ENCODE peak calls at places on chromosomes 6 and 20, in ten cellular contexts. B is psoas muscle; M is transverse colon; Y is HCT116; G is ovary; J is spleen; K is lung; N is CD8-positive, alpha-beta T cell; C is mammary epithelial cell; F is uterus. U is an unnamed sample.

GRCh38 chr6:85129881-85130280 is 320.0 kb upstream of the NT5E start:
- DNase-seq in M (no peak), F (no peak), Y (no peak), C (peak; percentile 0), G (no peak), N (no peak), K (no peak), J (no peak), B (no peak), U (no peak)

GRCh38 chr20:58471835-58472164 is 43.4 kb downstream of the APCDD1L start:
- DNase-seq in B (no peak), K (no peak), F (no peak), J (no peak), N (no peak), C (no peak), G (no peak), Y (no peak), M (no peak), U (no peak)

GRCh38 chr20:8527998-8528397 is 395.9 kb downstream of the PLCB1 start:
- DNase-seq in K (no peak), C (peak; percentile 3), J (no peak), M (no peak), Y (no peak), N (no peak), F (no peak), G (no peak), B (no peak), U (peak; percentile 51)

GRCh38 chr6:90231798-90232197 is 64.8 kb downstream of the BACH2 start:
- DNase-seq in F (no peak), B (no peak), C (no peak), J (no peak), Y (no peak), K (no peak), G (no peak), M (no peak), N (no peak), U (no peak)

GRCh38 chr6:13120483-13121482 is 207.6 kb downstream of the TBC1D7 start:
- DNase-seq in M (no peak), J (no peak), B (no peak), F (no peak), G (no peak), N (no peak), Y (no peak), C (no peak), K (no peak), U (no peak)

GRCh38 chr20:32421290-32421689 is 63.2 kb downstream of the ASXL1 start:
- DNase-seq in N (no peak), F (no peak), J (no peak), M (no peak), K (no peak), C (no peak), G (no peak), Y (no peak), B (no peak), U (no peak)

GRCh38 chr20:2655331-2656116 is 3.1 kb downstream of the NOP56 start:
- DNase-seq in F (no peak), Y (no peak), J (no peak), C (no peak), B (no peak), N (no peak), K (no peak), G (no peak), M (no peak), U (no peak)

GRCh38 chr6:17478223-17478907 is 85.0 kb downstream of the CAP2 start:
- DNase-seq in N (no peak), Y (no peak), M (no peak), B (no peak), F (no peak), K (no peak), G (no peak), C (no peak), J (no peak), U (no peak)

GRCh38 chr6:146498309-146498708 is 45.3 kb upstream of the RAB32 start:
- DNase-seq in K (no peak), N (no peak), M (no peak), B (no peak), J (no peak), F (no peak), G (no peak), C (no peak), Y (no peak), U (no peak)

GRCh38 chr20:48933017-48933766 is 11.7 kb downstream of the ARFGEF2 start:
- DNase-seq in G (no peak), K (peak; percentile 55), C (no peak), F (no peak), B (no peak), N (no peak), M (peak; percentile 89), Y (no peak), J (no peak), U (no peak)

GRCh38 chr20:9075264-9076095 is 6.6 kb downstream of the PLCB4 start:
- DNase-seq in B (no peak), F (no peak), C (no peak), G (no peak), N (no peak), Y (no peak), J (no peak), K (no peak), M (no peak), U (no peak)

GRCh38 chr6:76886900-76887299 is 576.4 kb downstream of the HTR1B start:
- DNase-seq in K (no peak), F (no peak), B (no peak), C (no peak), N (no peak), M (no peak), J (no peak), G (no peak), Y (no peak), U (no peak)
- H3K27ac ChIP-seq in K (no peak overlapping the region), F (no peak overlapping the region), B (no peak overlapping the region), C (no peak overlapping the region), N (no peak overlapping the region), M (no peak overlapping the region), J (no peak overlapping the region), G (no peak overlapping the region), Y (no peak overlapping the region), U (no peak overlapping the region)

DNA sequence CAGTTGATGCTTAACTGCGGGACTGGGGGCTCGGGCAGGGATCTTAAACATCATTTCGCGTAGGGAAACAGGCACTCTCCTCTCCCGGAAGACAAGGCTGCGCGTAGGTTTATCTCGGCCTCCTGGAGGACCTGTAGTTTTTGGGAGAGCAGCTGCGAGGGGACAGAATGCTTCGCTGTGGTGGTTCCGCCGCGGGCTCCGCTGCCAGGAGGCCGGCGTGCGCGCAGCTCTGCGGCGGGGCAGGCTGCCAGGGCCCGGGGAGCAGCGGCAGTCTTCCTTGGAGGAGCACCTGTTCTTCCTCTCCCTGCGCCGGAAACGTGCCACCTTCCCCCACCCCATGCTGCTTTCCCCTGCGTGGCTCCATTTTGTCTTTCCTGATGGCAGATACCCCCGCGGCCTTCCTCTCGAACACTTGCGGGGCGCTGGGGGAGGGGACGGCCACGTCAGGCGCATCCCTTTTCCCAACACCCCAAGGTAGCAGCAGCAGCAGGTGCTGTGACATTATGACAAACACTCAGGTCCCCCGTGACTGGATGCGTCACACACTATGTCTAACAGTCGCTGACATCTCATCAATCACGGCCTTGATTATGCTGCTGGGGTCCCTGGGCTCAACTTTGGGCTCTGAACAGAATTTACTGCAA is 230.7 kb upstream of the BTBD3 start:
- DNase-seq in F (no peak), Y (no peak), K (no peak), J (peak; percentile 62), C (peak; percentile 21), N (no peak), B (peak; percentile 39), M (peak; percentile 30), G (peak; percentile 37), U (no peak)
- H3K4me3 ChIP-seq in F (peak overlapping the region; percentile 31), Y (no peak overlapping the region), K (no peak overlapping the region), J (no peak overlapping the region), C (peak overlapping the region; percentile 37), N (no peak overlapping the region), B (peak overlapping the region; percentile 42), M (peak overlapping the region; percentile 1), G (peak overlapping the region; percentile 26), U (peak overlapping the region; percentile 55)

DNA sequence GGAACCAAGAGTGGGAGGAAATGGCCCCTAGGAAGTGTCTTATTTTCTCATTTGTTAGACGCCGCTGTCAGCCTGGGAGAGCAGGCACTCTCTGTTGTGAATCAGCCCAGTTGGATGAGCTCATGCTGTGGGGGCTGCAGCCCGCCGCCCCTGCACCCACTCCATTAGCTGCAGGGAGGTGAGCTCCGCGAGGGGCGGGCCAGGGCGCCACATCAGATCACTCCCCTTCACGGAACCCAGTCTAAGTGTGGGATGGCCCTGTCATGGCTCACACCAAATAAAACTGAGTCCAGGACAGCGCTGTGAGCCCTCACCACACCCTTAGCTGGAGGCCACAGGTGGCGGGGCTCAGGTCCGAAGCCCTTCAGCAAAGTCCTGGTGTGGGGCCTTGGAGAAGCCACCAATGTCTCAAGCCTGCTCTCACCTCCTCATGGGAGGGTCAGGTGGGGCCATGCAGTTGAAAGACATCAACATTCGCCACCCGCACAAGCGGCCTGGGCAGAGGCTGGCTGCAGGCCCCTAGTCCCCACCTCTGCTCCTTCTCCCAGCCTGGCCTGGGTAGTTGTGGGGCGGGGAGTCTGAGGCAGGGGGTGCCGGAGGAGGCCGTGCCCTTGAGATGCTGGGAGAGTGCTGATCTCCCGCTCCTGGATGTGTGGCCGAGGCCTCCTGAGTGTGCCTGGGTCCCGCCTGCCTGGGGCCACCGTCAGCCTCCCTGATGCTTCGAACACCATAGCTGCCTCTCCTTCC is 66.2 kb upstream of the SLCO4A1 start:
- DNase-seq in F (no peak), N (no peak), Y (no peak), J (no peak), K (no peak), M (no peak), G (no peak), B (no peak), C (no peak), U (no peak)
- H3K27me3 ChIP-seq in F (peaks cover 17% of the 10 kb centered on the region), N (peaks cover 8% of the 10 kb centered on the region), Y (peaks cover 14% of the 10 kb centered on the region), J (peaks cover 42% of the 10 kb centered on the region), K (peaks cover 1% of the 10 kb centered on the region), M (peaks cover 64% of the 10 kb centered on the region), G (no peaks in the 10 kb centered on the region), B (no peaks in the 10 kb centered on the region), C (peaks cover 12% of the 10 kb centered on the region), U (peaks cover 23% of the 10 kb centered on the region)

GRCh38 chr6:127367023-127367375 is 23.6 kb upstream of the ECHDC1 start:
- DNase-seq in K (no peak), Y (no peak), C (no peak), B (no peak), F (no peak), G (no peak), J (no peak), M (no peak), N (no peak), U (no peak)

GRCh38 chr6:127365874-127366273 is 22.5 kb upstream of the ECHDC1 start:
- DNase-seq in F (no peak), K (no peak), N (no peak), C (no peak), M (no peak), B (no peak), J (no peak), G (no peak), Y (no peak), U (no peak)

GRCh38 chr6:127366281-127367022 is 23.0 kb upstream of the ECHDC1 start:
- DNase-seq in C (peak; percentile 99), J (no peak), K (peak; percentile 49), Y (peak; percentile 92), F (no peak), G (no peak), B (no peak), M (no peak), N (no peak), U (peak; percentile 85)
- H3K27ac ChIP-seq in C (peak overlapping the region; percentile 94), J (no peak overlapping the region), K (no peak overlapping the region), Y (peak overlapping the region; percentile 60), F (no peak overlapping the region), G (no peak overlapping the region), B (no peak overlapping the region), M (peak overlapping the region; percentile 33), N (no peak overlapping the region), U (peak overlapping the region; percentile 83)

GRCh38 chr6:109093732-109094131 is 914 bp downstream of the SESN1 start:
- DNase-seq in Y (no peak), N (no peak), J (no peak), C (peak; percentile 25), M (no peak), F (no peak), B (no peak), K (no peak), G (no peak), U (no peak)
- H3K4me3 ChIP-seq in Y (peak overlapping the region; percentile 73), N (peak overlapping the region; percentile 74), J (peak overlapping the region; percentile 70), C (peak overlapping the region; percentile 94), M (peak overlapping the region; percentile 49), F (peak overlapping the region; percentile 79), B (peak overlapping the region; percentile 77), K (peak overlapping the region; percentile 48), G (peak overlapping the region; percentile 80), U (peak overlapping the region; percentile 93)